ENCODE peak calls at places on chromosomes 5 and 9, in six cellular contexts. One of them, this sample, is unnamed.
A peak's percentile ranks its signal among the peaks of the same experiment; 100 is the strongest.

GRCh38 chr5:76526950-76527349 is 96.3 kb downstream of the F2RL2 start:
- DNase-seq in RWPE1: no peak
- DNase-seq in choroid plexus epithelial cell: no peak
- DNase-seq in PC-9: no peak
- DNase-seq in hepatocyte: no peak
- DNase-seq in GM20000: no peak
- DNase-seq in this sample: no peak

GRCh38 chr9:14497476-14497875 is 183.5 kb upstream of the NFIB start:
- DNase-seq in RWPE1: no peak
- DNase-seq in choroid plexus epithelial cell: no peak
- DNase-seq in PC-9: no peak
- DNase-seq in hepatocyte: no peak
- DNase-seq in GM20000: no peak
- DNase-seq in this sample: no peak

GRCh38 chr5:56543431-56544385 is 271.6 kb upstream of the MAP3K1 start:
- DNase-seq in RWPE1: peak; percentile 96
- DNase-seq in choroid plexus epithelial cell: peak; percentile 76
- DNase-seq in PC-9: peak; percentile 97
- DNase-seq in hepatocyte: no peak
- DNase-seq in GM20000: no peak
- DNase-seq in this sample: peak; percentile 74

GRCh38 chr9:116695441-116695840 is 8.3 kb downstream of the TRIM32 start:
- DNase-seq in RWPE1: no peak
- DNase-seq in choroid plexus epithelial cell: no peak
- DNase-seq in PC-9: no peak
- DNase-seq in hepatocyte: no peak
- DNase-seq in GM20000: no peak
- DNase-seq in this sample: no peak

GRCh38 chr5:96067902-96068614 is 106.4 kb upstream of the ELL2 start:
- DNase-seq in RWPE1: peak; percentile 92
- DNase-seq in choroid plexus epithelial cell: peak; percentile 92
- DNase-seq in PC-9: peak; percentile 88
- DNase-seq in hepatocyte: peak; percentile 72
- DNase-seq in GM20000: no peak
- DNase-seq in this sample: peak; percentile 82

GRCh38 chr9:75071530-75072122 is 16.3 kb downstream of the NMRK1 start:
- DNase-seq in RWPE1: peak; percentile 85
- DNase-seq in choroid plexus epithelial cell: no peak
- DNase-seq in PC-9: no peak
- DNase-seq in hepatocyte: no peak
- DNase-seq in GM20000: no peak
- DNase-seq in this sample: peak; percentile 81

GRCh38 chr5:87398981-87399616 is 13.6 kb downstream of the CCNH start:
- DNase-seq in RWPE1: peak; percentile 18
- DNase-seq in choroid plexus epithelial cell: peak; percentile 38
- DNase-seq in PC-9: no peak
- DNase-seq in hepatocyte: no peak
- DNase-seq in GM20000: no peak
- DNase-seq in this sample: no peak

GRCh38 chr5:171633776-171634470 is 151.7 kb upstream of the SMIM23 start:
- DNase-seq in RWPE1: no peak
- DNase-seq in choroid plexus epithelial cell: no peak
- DNase-seq in PC-9: peak; percentile 79
- DNase-seq in hepatocyte: no peak
- DNase-seq in GM20000: peak; percentile 55
- DNase-seq in this sample: no peak

GRCh38 chr9:79660615-79661014 is 88.8 kb downstream of the TLE4 start:
- DNase-seq in RWPE1: no peak
- DNase-seq in choroid plexus epithelial cell: no peak
- DNase-seq in PC-9: no peak
- DNase-seq in hepatocyte: no peak
- DNase-seq in GM20000: no peak
- DNase-seq in this sample: no peak

GRCh38 chr9:78463750-78464149 is 166.8 kb downstream of the PSAT1 start:
- DNase-seq in RWPE1: no peak
- DNase-seq in choroid plexus epithelial cell: no peak
- DNase-seq in PC-9: no peak
- DNase-seq in hepatocyte: no peak
- DNase-seq in GM20000: no peak
- DNase-seq in this sample: no peak

GRCh38 chr5:10832987-10833386 is 72.0 kb upstream of the DAP start:
- DNase-seq in RWPE1: no peak
- DNase-seq in choroid plexus epithelial cell: no peak
- DNase-seq in PC-9: no peak
- DNase-seq in hepatocyte: peak; percentile 39
- DNase-seq in GM20000: no peak
- DNase-seq in this sample: no peak

GRCh38 chr9:36911601-36912412 is 122.3 kb downstream of the PAX5 start:
- DNase-seq in RWPE1: no peak
- DNase-seq in choroid plexus epithelial cell: no peak
- DNase-seq in PC-9: no peak
- DNase-seq in hepatocyte: no peak
- DNase-seq in GM20000: no peak
- DNase-seq in this sample: no peak

GRCh38 chr5:42808888-42809611 is 2.6 kb downstream of the SELENOP start:
- DNase-seq in RWPE1: no peak
- DNase-seq in choroid plexus epithelial cell: no peak
- DNase-seq in PC-9: no peak
- DNase-seq in hepatocyte: no peak
- DNase-seq in GM20000: no peak
- DNase-seq in this sample: no peak

GRCh38 chr9:129383005-129383414 is 204.9 kb upstream of the IER5L start:
- DNase-seq in RWPE1: peak; percentile 93
- DNase-seq in choroid plexus epithelial cell: no peak
- DNase-seq in PC-9: peak; percentile 88
- DNase-seq in hepatocyte: peak; percentile 81
- DNase-seq in GM20000: no peak
- DNase-seq in this sample: no peak

GRCh38 chr5:53560506-53561191 is at the start of gene NDUFS4:
- DNase-seq in RWPE1: peak; percentile 79
- DNase-seq in choroid plexus epithelial cell: peak; percentile 97
- DNase-seq in PC-9: peak; percentile 73
- DNase-seq in hepatocyte: peak; percentile 88
- DNase-seq in GM20000: peak; percentile 64
- DNase-seq in this sample: peak; percentile 87

GRCh38 chr9:91060520-91061343 is 259.1 kb downstream of the SYK start:
- DNase-seq in RWPE1: peak; percentile 97
- DNase-seq in choroid plexus epithelial cell: peak; percentile 99
- DNase-seq in PC-9: peak; percentile 93
- DNase-seq in hepatocyte: peak; percentile 71
- DNase-seq in GM20000: no peak
- DNase-seq in this sample: peak; percentile 99

GRCh38 chr5:178730940-178731265 is 444 bp upstream of the ZNF354A start:
- DNase-seq in RWPE1: no peak
- DNase-seq in choroid plexus epithelial cell: no peak
- DNase-seq in PC-9: no peak
- DNase-seq in hepatocyte: no peak
- DNase-seq in GM20000: no peak
- DNase-seq in this sample: no peak

GRCh38 chr9:8224381-8224791 is 424.8 kb upstream of the DMAC1 start:
- DNase-seq in RWPE1: no peak
- DNase-seq in choroid plexus epithelial cell: no peak
- DNase-seq in PC-9: no peak
- DNase-seq in hepatocyte: no peak
- DNase-seq in GM20000: no peak
- DNase-seq in this sample: no peak

GRCh38 chr5:172182291-172182690 is 5.7 kb downstream of the STK10 start:
- DNase-seq in RWPE1: no peak
- DNase-seq in choroid plexus epithelial cell: no peak
- DNase-seq in PC-9: no peak
- DNase-seq in hepatocyte: no peak
- DNase-seq in GM20000: no peak
- DNase-seq in this sample: no peak

GRCh38 chr5:132003170-132003744 is 8.2 kb downstream of the ACSL6 start:
- DNase-seq in RWPE1: no peak
- DNase-seq in choroid plexus epithelial cell: peak; percentile 33
- DNase-seq in PC-9: no peak
- DNase-seq in hepatocyte: no peak
- DNase-seq in GM20000: no peak
- DNase-seq in this sample: no peak

GRCh38 chr5:62791059-62791458 is 212.4 kb downstream of the LRRC70 start:
- DNase-seq in RWPE1: no peak
- DNase-seq in choroid plexus epithelial cell: peak; percentile 68
- DNase-seq in PC-9: no peak
- DNase-seq in hepatocyte: peak; percentile 16
- DNase-seq in GM20000: no peak
- DNase-seq in this sample: peak; percentile 28

GRCh38 chr5:142330444-142330843 is 5.6 kb upstream of the SPRY4 start:
- DNase-seq in RWPE1: no peak
- DNase-seq in choroid plexus epithelial cell: no peak
- DNase-seq in PC-9: no peak
- DNase-seq in hepatocyte: no peak
- DNase-seq in GM20000: no peak
- DNase-seq in this sample: no peak

DNA sequence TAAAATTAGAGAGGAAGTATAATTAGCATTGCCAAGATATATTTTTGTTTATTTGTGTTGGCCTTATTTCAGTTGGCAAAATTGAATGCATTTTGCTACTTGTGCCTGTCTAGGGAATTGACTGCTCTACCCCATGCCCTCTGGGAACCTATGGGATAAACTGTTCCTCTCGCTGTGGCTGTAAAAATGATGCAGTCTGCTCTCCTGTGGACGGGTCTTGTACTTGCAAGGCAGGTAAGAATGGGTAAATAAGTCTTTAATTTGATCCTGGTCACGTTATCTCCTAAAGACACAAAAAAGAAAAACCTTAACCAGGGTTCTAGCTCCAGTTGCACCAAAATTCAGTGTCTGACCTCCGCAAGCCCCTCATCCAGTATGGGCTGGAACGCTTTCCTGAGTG is 98.4 kb upstream of the PRRC1 start:
- DNase-seq in RWPE1: no peak
- DNase-seq in choroid plexus epithelial cell: no peak
- DNase-seq in PC-9: no peak
- DNase-seq in hepatocyte: no peak
- DNase-seq in GM20000: no peak
- DNase-seq in this sample: no peak
- TF ChIP-seq CTCF in RWPE1: no peak
- TF ChIP-seq CTCF in choroid plexus epithelial cell: peak; percentile 8
- TF ChIP-seq CTCF in PC-9: no peak
- TF ChIP-seq CTCF in hepatocyte: peak; percentile 7
- TF ChIP-seq CTCF in GM20000: no peak
- TF ChIP-seq CTCF in this sample: no peak

GRCh38 chr5:45796959-45797553 is 100.9 kb upstream of the HCN1 start:
- DNase-seq in RWPE1: no peak
- DNase-seq in choroid plexus epithelial cell: no peak
- DNase-seq in PC-9: no peak
- DNase-seq in hepatocyte: no peak
- DNase-seq in GM20000: no peak
- DNase-seq in this sample: no peak
- TF ChIP-seq CTCF in RWPE1: peak; percentile 56
- TF ChIP-seq CTCF in choroid plexus epithelial cell: no peak
- TF ChIP-seq CTCF in PC-9: peak; percentile 86
- TF ChIP-seq CTCF in hepatocyte: no peak
- TF ChIP-seq CTCF in GM20000: no peak
- TF ChIP-seq CTCF in this sample: peak; percentile 38

GRCh38 chr9:105373723-105374122 is 74.1 kb upstream of the FSD1L start:
- DNase-seq in RWPE1: no peak
- DNase-seq in choroid plexus epithelial cell: no peak
- DNase-seq in PC-9: no peak
- DNase-seq in hepatocyte: no peak
- DNase-seq in GM20000: no peak
- DNase-seq in this sample: no peak

GRCh38 chr9:105375323-105375722 is 72.5 kb upstream of the FSD1L start:
- DNase-seq in RWPE1: no peak
- DNase-seq in choroid plexus epithelial cell: no peak
- DNase-seq in PC-9: no peak
- DNase-seq in hepatocyte: no peak
- DNase-seq in GM20000: no peak
- DNase-seq in this sample: no peak

DNA sequence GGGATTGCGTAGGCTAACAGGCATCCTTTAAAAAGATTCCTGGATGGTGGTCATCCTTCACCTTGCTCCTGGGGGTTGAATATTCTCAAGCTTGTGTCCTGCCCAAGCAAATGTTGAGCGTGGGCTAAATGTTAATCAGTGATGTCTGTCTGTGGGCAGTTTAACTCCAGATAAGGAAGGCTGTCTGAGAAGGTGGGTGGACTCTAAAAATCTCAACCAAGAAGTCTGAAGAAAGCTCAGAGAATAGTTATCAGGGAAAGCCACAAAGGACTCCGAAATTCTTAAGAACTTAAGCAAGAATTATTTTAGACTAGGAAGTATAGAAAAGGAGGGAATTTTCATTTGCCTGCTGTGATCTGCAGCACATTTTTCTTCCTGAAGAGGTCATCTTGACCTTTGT is 77.9 kb upstream of the FSD1L start:
- DNase-seq in RWPE1: no peak
- DNase-seq in choroid plexus epithelial cell: no peak
- DNase-seq in PC-9: no peak
- DNase-seq in hepatocyte: no peak
- DNase-seq in GM20000: no peak
- DNase-seq in this sample: no peak
- TF ChIP-seq CTCF in RWPE1: no peak
- TF ChIP-seq CTCF in choroid plexus epithelial cell: no peak
- TF ChIP-seq CTCF in PC-9: no peak
- TF ChIP-seq CTCF in hepatocyte: no peak
- TF ChIP-seq CTCF in GM20000: no peak
- TF ChIP-seq CTCF in this sample: no peak

DNA sequence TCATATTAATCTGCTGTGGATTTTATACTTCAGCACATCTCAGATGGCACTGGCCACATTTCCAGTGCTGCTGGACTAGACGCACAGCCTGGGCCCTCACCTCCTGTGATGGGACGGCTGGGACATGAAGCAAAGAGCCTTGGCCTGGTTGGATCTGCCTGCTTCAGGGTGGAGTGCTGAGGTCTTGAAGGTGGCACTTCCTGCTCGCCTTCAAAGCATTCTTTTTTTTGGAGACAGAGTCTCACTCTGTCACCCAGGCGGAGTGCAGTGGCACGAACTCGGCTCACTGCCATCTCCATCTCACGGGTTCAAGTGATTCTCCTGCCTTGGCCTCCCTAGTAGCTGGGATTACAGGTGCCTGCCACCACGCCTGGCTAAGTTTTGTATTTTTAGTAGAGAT is 73.1 kb downstream of the RAPGEF1 start:
- DNase-seq in RWPE1: no peak
- DNase-seq in choroid plexus epithelial cell: no peak
- DNase-seq in PC-9: no peak
- DNase-seq in hepatocyte: no peak
- DNase-seq in GM20000: no peak
- DNase-seq in this sample: no peak
- TF ChIP-seq CTCF in RWPE1: no peak
- TF ChIP-seq CTCF in choroid plexus epithelial cell: no peak
- TF ChIP-seq CTCF in PC-9: no peak
- TF ChIP-seq CTCF in hepatocyte: no peak
- TF ChIP-seq CTCF in GM20000: no peak
- TF ChIP-seq CTCF in this sample: no peak

GRCh38 chr5:155746340-155747038 is 580.5 kb upstream of the SGCD start:
- DNase-seq in RWPE1: no peak
- DNase-seq in choroid plexus epithelial cell: no peak
- DNase-seq in PC-9: no peak
- DNase-seq in hepatocyte: no peak
- DNase-seq in GM20000: no peak
- DNase-seq in this sample: no peak
- TF ChIP-seq CTCF in RWPE1: no peak
- TF ChIP-seq CTCF in choroid plexus epithelial cell: no peak
- TF ChIP-seq CTCF in PC-9: no peak
- TF ChIP-seq CTCF in hepatocyte: no peak
- TF ChIP-seq CTCF in GM20000: no peak
- TF ChIP-seq CTCF in this sample: no peak